ENCODE peak calls at places on chromosome 6, in four cellular contexts. I is heart left ventricle, Z is hepatocyte, S is left lung. J is an unnamed sample. For H3K27me3, the result is how much of the 10 kb centered on the place peaks cover.

GRCh38 chr6:35718354-35718695 is 18.5 kb upstream of the ARMC12 start:
- DNase-seq in I (no peak), Z (no peak), S (no peak), J (no peak)

GRCh38 chr6:56416247-56416646 is 168.9 kb upstream of the COL21A1 start:
- DNase-seq in S (no peak), I (no peak), Z (no peak), J (no peak)

GRCh38 chr6:6365242-6365641 is 44.8 kb upstream of the F13A1 start:
- DNase-seq in Z (no peak), S (no peak), I (no peak), J (no peak)

GRCh38 chr6:16721977-16722376 is 39.3 kb downstream of the ATXN1 start:
- DNase-seq in Z (no peak), S (no peak), I (no peak), J (no peak)

GRCh38 chr6:161292145-161292544 is 18.3 kb upstream of the AGPAT4 start:
- DNase-seq in S (no peak), Z (no peak), I (no peak), J (no peak)

GRCh38 chr6:158584236-158584651 is 24.4 kb downstream of the TMEM181 start:
- DNase-seq in Z (no peak), I (no peak), S (no peak), J (no peak)

GRCh38 chr6:21164768-21165326 is 428.7 kb upstream of the SOX4 start:
- DNase-seq in S (no peak), Z (no peak), I (no peak), J (no peak)

GRCh38 chr6:99013145-99013544 is 65.4 kb upstream of the FBXL4 start:
- DNase-seq in S (no peak), I (no peak), Z (peak), J (no peak)

GRCh38 chr6:125810435-125810834 is 19.7 kb downstream of the NCOA7 start:
- DNase-seq in Z (no peak), S (no peak), I (no peak), J (no peak)

GRCh38 chr6:38871745-38872568 is 156.8 kb downstream of the DNAH8 start:
- DNase-seq in S (no peak), Z (peak), I (no peak), J (peak)

GRCh38 chr6:21885532-21886089 is 292.1 kb downstream of the SOX4 start:
- DNase-seq in Z (peak), I (peak), S (no peak), J (no peak)

GRCh38 chr6:37489697-37490336 is 9.9 kb downstream of the CCDC167 start:
- DNase-seq in I (no peak), Z (no peak), S (no peak), J (no peak)
- TF ChIP-seq CTCF in I (peak), Z (no peak), S (no peak), J (peak)

GRCh38 chr6:127791779-127792528 is 108.9 kb downstream of the THEMIS start:
- DNase-seq in S (peak), I (no peak), Z (no peak), J (no peak)
- H3K27me3 ChIP-seq in S (under half), I (under half), Z (under half), J (under half)

GRCh38 chr6:89160693-89161092 is 14.8 kb downstream of the PM20D2 start:
- DNase-seq in I (no peak), S (no peak), Z (no peak), J (no peak)
- H3K27ac ChIP-seq in I (peak), S (no peak), Z (no peak), J (no peak)

GRCh38 chr6:148530394-148530923 is 187.8 kb downstream of the SASH1 start:
- DNase-seq in Z (peak), S (no peak), I (no peak), J (no peak)

GRCh38 chr6:148530976-148531375 is 188.3 kb downstream of the SASH1 start:
- DNase-seq in Z (no peak), S (no peak), I (no peak), J (no peak)

GRCh38 chr6:148529010-148529409 is 186.4 kb downstream of the SASH1 start:
- DNase-seq in I (no peak), Z (no peak), S (no peak), J (no peak)

GRCh38 chr6:148526145-148526544 is 183.5 kb downstream of the SASH1 start:
- DNase-seq in I (no peak), S (no peak), Z (no peak), J (no peak)

GRCh38 chr6:148528292-148528691 is 185.7 kb downstream of the SASH1 start:
- DNase-seq in Z (no peak), S (no peak), I (no peak), J (no peak)
- TF ChIP-seq CTCF in Z (peak), S (no peak), I (no peak), J (no peak)

GRCh38 chr6:81789303-81789702 is 36.8 kb upstream of the TENT5A start:
- DNase-seq in Z (no peak), S (no peak), I (no peak), J (no peak)
- H3K27me3 ChIP-seq in Z (under half), S (under half), I (under half), J (under half)

DNA sequence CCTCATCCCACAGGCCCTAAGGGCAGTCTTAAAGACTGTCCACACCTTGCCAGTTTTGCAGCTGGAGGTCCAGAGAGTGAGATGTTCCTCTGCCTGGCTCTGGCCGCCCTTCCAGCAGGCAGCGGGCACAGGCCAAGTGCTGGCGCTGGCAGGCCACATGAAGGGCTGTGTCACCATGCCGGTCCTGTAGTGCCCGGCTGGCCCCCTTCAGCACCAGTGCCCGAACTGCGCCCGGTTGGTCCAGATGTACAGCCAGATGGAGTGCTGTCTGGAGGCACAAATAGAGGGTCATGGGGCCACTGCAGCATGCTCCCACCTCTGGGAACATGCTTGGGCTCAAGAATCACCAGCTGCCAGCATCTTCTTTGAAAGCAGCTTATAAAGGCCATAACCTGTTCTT is 3.8 kb downstream of the NFKBIE start:
- DNase-seq in I (no peak), Z (no peak), S (no peak), J (no peak)
- H3K27ac ChIP-seq in I (no peak), Z (no peak), S (no peak), J (no peak)

GRCh38 chr6:13913226-13914001 is 11.3 kb upstream of the RNF182 start:
- DNase-seq in Z (no peak), I (no peak), S (no peak), J (no peak)

GRCh38 chr6:13916230-13916944 is 8.4 kb upstream of the RNF182 start:
- DNase-seq in Z (peak), S (no peak), I (no peak), J (no peak)

GRCh38 chr6:13917141-13917540 is 7.6 kb upstream of the RNF182 start:
- DNase-seq in S (no peak), Z (no peak), I (no peak), J (no peak)

GRCh38 chr6:13914346-13914745 is 10.4 kb upstream of the RNF182 start:
- DNase-seq in S (no peak), I (no peak), Z (no peak), J (no peak)

DNA sequence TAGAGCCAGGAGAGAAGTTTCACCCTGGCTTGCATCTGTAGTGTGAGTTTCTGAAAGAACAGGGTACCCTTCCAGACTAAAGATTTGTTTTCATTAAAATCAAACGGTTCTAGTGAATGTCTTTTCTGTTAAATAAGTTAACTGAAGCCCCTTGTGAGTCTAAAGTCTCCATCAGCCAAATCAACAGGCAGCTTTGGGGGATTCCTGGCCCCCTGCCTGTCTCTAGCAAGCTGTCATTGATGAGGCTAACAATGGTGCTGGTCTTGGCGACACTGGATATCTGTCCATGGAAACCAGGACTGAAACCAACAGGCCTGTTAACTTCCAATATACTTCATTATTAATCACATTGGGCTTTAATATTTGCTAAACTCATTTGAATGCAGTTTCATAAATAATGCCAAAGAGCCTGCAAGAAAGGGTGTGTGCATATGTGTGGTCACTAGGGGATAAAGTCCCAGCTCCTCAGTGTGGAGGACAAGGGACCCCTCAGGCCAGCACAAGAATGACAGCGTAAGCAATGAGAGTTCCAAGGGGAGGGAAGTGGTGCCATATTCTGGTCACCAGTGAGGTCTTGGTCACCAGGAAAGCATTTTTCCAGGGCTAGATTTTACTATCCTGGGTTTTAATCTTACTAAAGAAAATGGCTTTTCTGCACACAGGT is 9.1 kb upstream of the RNF182 start:
- DNase-seq in I (no peak), Z (no peak), S (no peak), J (no peak)
- TF ChIP-seq CTCF in I (no peak), Z (no peak), S (no peak), J (no peak)

J was measured in CD4-positive, alpha-beta T cell.